ENCODE peak calls at places on chromosome 19, in ten cellular contexts. One of them, this sample, is unnamed. For H3K4me1, the result is how much of the 10 kb centered on the place peaks cover.

GRCh38 chr19:55088543-55089265 is 13.0 kb downstream of the EPS8L1 start:
- DNase-seq in H1: peak
- DNase-seq in GM12878: no peak
- DNase-seq in transverse colon: peak
- DNase-seq in A549: peak
- DNase-seq in stomach: peak
- DNase-seq in K562: peak
- DNase-seq in suprapubic skin: peak
- DNase-seq in tibial nerve: peak
- DNase-seq in ovary: peak
- DNase-seq in this sample: no peak

GRCh38 chr19:13987101-13987890 is 18.8 kb downstream of the RFX1 start:
- DNase-seq in A549: no peak
- DNase-seq in tibial nerve: no peak
- DNase-seq in GM12878: no peak
- DNase-seq in stomach: peak
- DNase-seq in ovary: no peak
- DNase-seq in suprapubic skin: no peak
- DNase-seq in H1: no peak
- DNase-seq in transverse colon: no peak
- DNase-seq in K562: no peak
- DNase-seq in this sample: peak

GRCh38 chr19:41096353-41096752 is 8.1 kb downstream of the CYP2A13 start:
- DNase-seq in K562: no peak
- DNase-seq in tibial nerve: no peak
- DNase-seq in H1: no peak
- DNase-seq in A549: no peak
- DNase-seq in ovary: no peak
- DNase-seq in stomach: no peak
- DNase-seq in transverse colon: no peak
- DNase-seq in GM12878: no peak
- DNase-seq in suprapubic skin: no peak
- DNase-seq in this sample: no peak

GRCh38 chr19:52351512-52351911 is 15.5 kb downstream of the ZNF610 start:
- DNase-seq in transverse colon: no peak
- DNase-seq in H1: peak
- DNase-seq in tibial nerve: no peak
- DNase-seq in K562: no peak
- DNase-seq in ovary: no peak
- DNase-seq in GM12878: no peak
- DNase-seq in A549: no peak
- DNase-seq in stomach: no peak
- DNase-seq in suprapubic skin: no peak
- DNase-seq in this sample: no peak

GRCh38 chr19:34943861-34944573 is 17.3 kb downstream of the ZNF30 start:
- DNase-seq in A549: no peak
- DNase-seq in stomach: no peak
- DNase-seq in ovary: no peak
- DNase-seq in suprapubic skin: no peak
- DNase-seq in K562: no peak
- DNase-seq in transverse colon: no peak
- DNase-seq in H1: no peak
- DNase-seq in GM12878: no peak
- DNase-seq in tibial nerve: no peak
- DNase-seq in this sample: no peak

GRCh38 chr19:18264428-18264827 is 9.8 kb downstream of the IQCN start:
- DNase-seq in GM12878: no peak
- DNase-seq in K562: no peak
- DNase-seq in H1: no peak
- DNase-seq in suprapubic skin: no peak
- DNase-seq in stomach: no peak
- DNase-seq in transverse colon: no peak
- DNase-seq in ovary: peak
- DNase-seq in A549: no peak
- DNase-seq in tibial nerve: no peak
- DNase-seq in this sample: peak

GRCh38 chr19:32104465-32105235 is 240.8 kb upstream of the ZNF507 start:
- DNase-seq in K562: no peak
- DNase-seq in suprapubic skin: no peak
- DNase-seq in stomach: no peak
- DNase-seq in tibial nerve: no peak
- DNase-seq in GM12878: no peak
- DNase-seq in ovary: no peak
- DNase-seq in H1: peak
- DNase-seq in transverse colon: peak
- DNase-seq in A549: no peak
- DNase-seq in this sample: no peak

GRCh38 chr19:46350029-46350757 is 3.3 kb downstream of the PPP5C start:
- DNase-seq in A549: no peak
- DNase-seq in tibial nerve: no peak
- DNase-seq in H1: no peak
- DNase-seq in stomach: no peak
- DNase-seq in suprapubic skin: no peak
- DNase-seq in GM12878: no peak
- DNase-seq in ovary: no peak
- DNase-seq in K562: no peak
- DNase-seq in transverse colon: peak
- DNase-seq in this sample: no peak

GRCh38 chr19:16197188-16197621 is 506 bp upstream of the AP1M1 start:
- DNase-seq in A549: no peak
- DNase-seq in H1: no peak
- DNase-seq in stomach: no peak
- DNase-seq in K562: no peak
- DNase-seq in ovary: no peak
- DNase-seq in suprapubic skin: no peak
- DNase-seq in transverse colon: no peak
- DNase-seq in GM12878: no peak
- DNase-seq in tibial nerve: no peak
- DNase-seq in this sample: no peak

GRCh38 chr19:28075229-28075628 is 1137.7 kb downstream of the UQCRFS1 start:
- DNase-seq in GM12878: no peak
- DNase-seq in tibial nerve: no peak
- DNase-seq in transverse colon: no peak
- DNase-seq in stomach: no peak
- DNase-seq in H1: no peak
- DNase-seq in K562: no peak
- DNase-seq in A549: no peak
- DNase-seq in ovary: no peak
- DNase-seq in suprapubic skin: no peak
- DNase-seq in this sample: no peak

GRCh38 chr19:49939721-49940481 is 10.6 kb upstream of the NUP62 start:
- DNase-seq in GM12878: no peak
- DNase-seq in H1: no peak
- DNase-seq in K562: no peak
- DNase-seq in A549: no peak
- DNase-seq in ovary: no peak
- DNase-seq in tibial nerve: no peak
- DNase-seq in transverse colon: no peak
- DNase-seq in stomach: no peak
- DNase-seq in suprapubic skin: no peak
- DNase-seq in this sample: no peak

GRCh38 chr19:15454371-15454800 is 4.6 kb upstream of the WIZ start:
- DNase-seq in K562: no peak
- DNase-seq in GM12878: no peak
- DNase-seq in tibial nerve: no peak
- DNase-seq in stomach: peak
- DNase-seq in A549: peak
- DNase-seq in ovary: peak
- DNase-seq in suprapubic skin: peak
- DNase-seq in H1: no peak
- DNase-seq in transverse colon: no peak
- DNase-seq in this sample: peak

GRCh38 chr19:44532819-44533218 is 3.3 kb upstream of the CEACAM20 start:
- DNase-seq in tibial nerve: no peak
- DNase-seq in K562: no peak
- DNase-seq in stomach: no peak
- DNase-seq in ovary: no peak
- DNase-seq in transverse colon: no peak
- DNase-seq in H1: no peak
- DNase-seq in suprapubic skin: no peak
- DNase-seq in A549: no peak
- DNase-seq in GM12878: no peak
- DNase-seq in this sample: no peak

GRCh38 chr19:44530777-44531176 is 1.3 kb upstream of the CEACAM20 start:
- DNase-seq in GM12878: no peak
- DNase-seq in H1: no peak
- DNase-seq in tibial nerve: no peak
- DNase-seq in K562: no peak
- DNase-seq in ovary: no peak
- DNase-seq in stomach: no peak
- DNase-seq in transverse colon: no peak
- DNase-seq in A549: no peak
- DNase-seq in suprapubic skin: no peak
- DNase-seq in this sample: no peak

GRCh38 chr19:44527554-44527953 is 1.9 kb downstream of the CEACAM20 start:
- DNase-seq in A549: no peak
- DNase-seq in K562: no peak
- DNase-seq in H1: no peak
- DNase-seq in suprapubic skin: no peak
- DNase-seq in GM12878: no peak
- DNase-seq in ovary: no peak
- DNase-seq in tibial nerve: no peak
- DNase-seq in transverse colon: no peak
- DNase-seq in stomach: no peak
- DNase-seq in this sample: no peak

GRCh38 chr19:44525721-44526430 is 3.6 kb downstream of the CEACAM20 start:
- DNase-seq in H1: no peak
- DNase-seq in K562: no peak
- DNase-seq in transverse colon: no peak
- DNase-seq in stomach: no peak
- DNase-seq in ovary: no peak
- DNase-seq in tibial nerve: no peak
- DNase-seq in suprapubic skin: no peak
- DNase-seq in A549: no peak
- DNase-seq in GM12878: no peak
- DNase-seq in this sample: no peak

DNA sequence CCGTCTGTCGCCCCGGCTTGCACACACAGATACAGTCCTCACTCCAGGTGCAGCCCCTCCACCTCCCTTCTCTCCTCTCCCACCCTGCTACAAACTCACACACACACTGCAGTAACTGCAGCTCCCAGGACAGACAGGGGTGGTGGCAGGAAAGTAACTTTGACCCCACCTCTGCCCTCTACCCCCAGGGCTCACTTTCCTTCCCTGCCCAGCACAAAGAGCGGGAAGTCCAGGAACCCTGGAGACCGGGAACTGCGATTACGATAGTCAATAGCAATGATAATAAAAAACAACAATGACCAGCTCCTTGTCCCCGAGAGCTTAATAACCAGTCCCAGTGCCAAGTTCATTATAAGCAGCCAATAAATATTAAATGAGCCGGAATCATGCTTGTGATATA is at the start of gene CEACAM20:
- DNase-seq in ovary: no peak
- DNase-seq in K562: no peak
- DNase-seq in A549: no peak
- DNase-seq in suprapubic skin: no peak
- DNase-seq in H1: no peak
- DNase-seq in stomach: no peak
- DNase-seq in transverse colon: no peak
- DNase-seq in tibial nerve: no peak
- DNase-seq in GM12878: no peak
- DNase-seq in this sample: no peak
- TF ChIP-seq EP300 in ovary: no peak
- TF ChIP-seq EP300 in K562: no peak
- TF ChIP-seq EP300 in A549: no peak
- TF ChIP-seq EP300 in suprapubic skin: no peak
- TF ChIP-seq EP300 in H1: no peak
- TF ChIP-seq EP300 in stomach: no peak
- TF ChIP-seq EP300 in transverse colon: no peak
- TF ChIP-seq EP300 in tibial nerve: no peak
- TF ChIP-seq EP300 in GM12878: no peak
- TF ChIP-seq EP300 in this sample: no peak

DNA sequence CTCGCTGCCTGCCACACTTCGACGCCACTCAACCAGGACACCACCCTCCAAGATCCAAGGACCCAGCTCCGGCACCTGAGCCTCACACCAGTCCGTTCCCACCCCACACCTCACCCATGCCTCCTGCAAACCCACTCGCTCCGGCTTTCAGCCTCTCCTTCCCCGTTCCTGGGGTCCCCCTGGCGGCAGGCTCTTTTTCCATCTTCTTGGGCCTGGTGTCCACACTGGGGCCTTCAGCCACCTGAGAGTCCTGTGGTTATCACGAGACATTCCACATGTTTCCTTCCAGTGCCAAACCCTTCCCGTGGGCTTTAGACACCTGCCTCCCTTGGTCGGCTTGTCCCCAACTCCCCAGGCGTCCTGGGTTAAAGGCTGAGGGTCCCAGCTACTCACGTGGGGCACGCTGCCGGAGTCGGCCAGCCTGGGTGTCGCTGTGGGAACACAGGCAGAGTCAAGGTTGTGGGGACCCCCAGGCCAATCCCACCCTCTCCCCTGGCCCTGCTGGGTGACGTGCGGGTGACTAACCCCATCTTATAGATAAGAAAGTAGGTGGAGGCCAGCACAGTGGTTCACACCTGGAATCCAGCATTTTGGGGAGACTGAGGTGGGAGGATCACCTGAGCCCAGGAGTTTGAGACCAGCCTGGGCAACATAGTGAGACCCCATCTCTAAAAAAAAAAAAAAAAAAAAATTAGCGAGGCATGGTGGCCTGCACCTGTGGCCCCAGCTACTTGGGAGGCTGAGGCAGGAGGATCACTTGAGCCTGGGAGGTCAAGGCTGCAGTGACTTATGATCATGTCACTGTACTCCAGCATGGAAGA is 2.0 kb downstream of the JSRP1 start:
- DNase-seq in stomach: no peak
- DNase-seq in ovary: no peak
- DNase-seq in H1: peak
- DNase-seq in transverse colon: no peak
- DNase-seq in K562: no peak
- DNase-seq in tibial nerve: no peak
- DNase-seq in suprapubic skin: no peak
- DNase-seq in GM12878: no peak
- DNase-seq in A549: no peak
- DNase-seq in this sample: no peak
- H3K4me1 ChIP-seq in stomach: under half
- H3K4me1 ChIP-seq in ovary: under half
- H3K4me1 ChIP-seq in H1: under half
- H3K4me1 ChIP-seq in transverse colon: under half
- H3K4me1 ChIP-seq in K562: under half
- H3K4me1 ChIP-seq in tibial nerve: under half
- H3K4me1 ChIP-seq in suprapubic skin: under half
- H3K4me1 ChIP-seq in GM12878: under half
- H3K4me1 ChIP-seq in A549: under half
- H3K4me1 ChIP-seq in this sample: under half

GRCh38 chr19:38073806-38074685 is 150.0 kb downstream of the DPF1 start:
- DNase-seq in ovary: no peak
- DNase-seq in transverse colon: peak
- DNase-seq in suprapubic skin: no peak
- DNase-seq in stomach: no peak
- DNase-seq in H1: peak
- DNase-seq in tibial nerve: no peak
- DNase-seq in K562: no peak
- DNase-seq in A549: no peak
- DNase-seq in GM12878: no peak
- DNase-seq in this sample: no peak
- TF ChIP-seq EP300 in ovary: no peak
- TF ChIP-seq EP300 in transverse colon: no peak
- TF ChIP-seq EP300 in suprapubic skin: no peak
- TF ChIP-seq EP300 in stomach: no peak
- TF ChIP-seq EP300 in H1: no peak
- TF ChIP-seq EP300 in tibial nerve: no peak
- TF ChIP-seq EP300 in K562: no peak
- TF ChIP-seq EP300 in A549: no peak
- TF ChIP-seq EP300 in GM12878: no peak
- TF ChIP-seq EP300 in this sample: no peak

GRCh38 chr19:610801-611505 is 21.3 kb downstream of the HCN2 start:
- DNase-seq in stomach: peak
- DNase-seq in K562: peak
- DNase-seq in A549: no peak
- DNase-seq in transverse colon: peak
- DNase-seq in GM12878: no peak
- DNase-seq in ovary: peak
- DNase-seq in H1: no peak
- DNase-seq in suprapubic skin: no peak
- DNase-seq in tibial nerve: peak
- DNase-seq in this sample: peak
- H3K4me1 ChIP-seq in stomach: under half
- H3K4me1 ChIP-seq in K562: under half
- H3K4me1 ChIP-seq in A549: under half
- H3K4me1 ChIP-seq in transverse colon: under half
- H3K4me1 ChIP-seq in GM12878: under half
- H3K4me1 ChIP-seq in ovary: under half
- H3K4me1 ChIP-seq in H1: under half
- H3K4me1 ChIP-seq in suprapubic skin: under half
- H3K4me1 ChIP-seq in tibial nerve: under half
- H3K4me1 ChIP-seq in this sample: under half